ENCODE peak calls at places on chromosomes 7 and 10, in seven cellular contexts. U, O, M, L, P, R and B are unnamed samples. For H3K4me1, the result is how much of the 10 kb centered on the place peaks cover.

GRCh38 chr10:110404374-110404773 is 93.3 kb upstream of the DUSP5 start:
- DNase-seq in U (no peak), O (no peak), M (no peak), L (no peak), P (no peak), R (no peak), B (no peak)

GRCh38 chr10:98338318-98338717 is 70.3 kb upstream of the LOXL4 start:
- DNase-seq in U (no peak), O (no peak), M (no peak), L (no peak), P (no peak), R (no peak), B (no peak)

GRCh38 chr7:57375783-57376182 is 74.2 kb upstream of the ZNF716 start:
- DNase-seq in U (no peak), O (no peak), M (no peak), L (no peak), P (no peak), R (no peak), B (no peak)

GRCh38 chr7:47576031-47576908 is 5.6 kb downstream of the TNS3 start:
- DNase-seq in U (no peak), O (peak), M (peak), L (peak), P (peak), R (peak), B (peak)

GRCh38 chr7:158107806-158108205 is 479.8 kb downstream of the PTPRN2 start:
- DNase-seq in U (no peak), O (no peak), M (no peak), L (no peak), P (no peak), R (no peak), B (no peak)

GRCh38 chr10:17386021-17386420 is 68.4 kb downstream of the ST8SIA6 start:
- DNase-seq in U (no peak), O (no peak), M (no peak), L (no peak), P (no peak), R (no peak), B (no peak)

GRCh38 chr7:136030330-136030729 is 53.2 kb upstream of the MTPN start:
- DNase-seq in U (no peak), O (no peak), M (no peak), L (no peak), P (no peak), R (no peak), B (no peak)

GRCh38 chr10:31129880-31130405 is 98.3 kb upstream of the ZNF438 start:
- DNase-seq in U (no peak), O (no peak), M (no peak), L (no peak), P (no peak), R (no peak), B (no peak)

GRCh38 chr7:146090023-146090645 is 26.5 kb upstream of the CNTNAP2 start:
- DNase-seq in U (no peak), O (peak), M (peak), L (peak), P (no peak), R (no peak), B (peak)

GRCh38 chr10:12596055-12596576 is 246.8 kb downstream of the CAMK1D start:
- DNase-seq in U (no peak), O (no peak), M (no peak), L (no peak), P (no peak), R (no peak), B (no peak)

GRCh38 chr10:35758086-35758485 is 116.0 kb upstream of the FZD8 start:
- DNase-seq in U (no peak), O (no peak), M (no peak), L (no peak), P (no peak), R (no peak), B (no peak)

GRCh38 chr10:124672181-124672638 is 72.0 kb downstream of the FAM53B start:
- DNase-seq in U (no peak), O (no peak), M (no peak), L (no peak), P (no peak), R (no peak), B (no peak)

GRCh38 chr7:5755704-5756131 is 25.7 kb downstream of the RNF216 start:
- DNase-seq in U (no peak), O (no peak), M (no peak), L (no peak), P (no peak), R (no peak), B (no peak)

GRCh38 chr7:15007507-15007906 is 105.0 kb upstream of the DGKB start:
- DNase-seq in U (no peak), O (peak), M (no peak), L (peak), P (no peak), R (no peak), B (no peak)

GRCh38 chr7:100568936-100569844 is 4.5 kb downstream of the SAP25 start:
- DNase-seq in U (peak), O (peak), M (peak), L (no peak), P (peak), R (peak), B (no peak)

GRCh38 chr10:37937864-37938263 is 38.6 kb downstream of the ZNF25 start:
- DNase-seq in U (no peak), O (no peak), M (no peak), L (no peak), P (no peak), R (no peak), B (no peak)

GRCh38 chr7:103679156-103680132 is 233.4 kb upstream of the SLC26A5 start:
- DNase-seq in U (no peak), O (no peak), M (no peak), L (peak), P (no peak), R (no peak), B (no peak)

GRCh38 chr7:24521917-24522583 is 51.2 kb upstream of the PALS2 start:
- DNase-seq in U (peak), O (no peak), M (no peak), L (no peak), P (no peak), R (no peak), B (peak)

GRCh38 chr7:94588090-94588489 is 67.8 kb downstream of the SGCE start:
- DNase-seq in U (peak), O (no peak), M (no peak), L (no peak), P (no peak), R (no peak), B (no peak)

GRCh38 chr10:21969326-21970287 is 33.9 kb downstream of the DNAJC1 start:
- DNase-seq in U (no peak), O (no peak), M (no peak), L (peak), P (no peak), R (no peak), B (no peak)

GRCh38 chr10:85624511-85624910 is 742.1 kb downstream of the GRID1 start:
- DNase-seq in U (no peak), O (no peak), M (no peak), L (no peak), P (no peak), R (no peak), B (no peak)

GRCh38 chr10:12605580-12606405 is 256.4 kb downstream of the CAMK1D start:
- DNase-seq in U (no peak), O (peak), M (peak), L (peak), P (peak), R (peak), B (no peak)

GRCh38 chr10:122856902-122857301 is 11.2 kb upstream of the CUZD1 start:
- DNase-seq in U (no peak), O (no peak), M (no peak), L (no peak), P (no peak), R (no peak), B (no peak)
- H3K4me1 ChIP-seq in U (under half), O (under half), M (under half), L (under half), P (under half), R (under half), B (under half)

GRCh38 chr10:95285556-95285955 is 5.2 kb downstream of the PDLIM1 start:
- DNase-seq in U (no peak), O (no peak), M (no peak), L (no peak), P (no peak), R (no peak), B (no peak)
- H3K4me1 ChIP-seq in U (under half), O (under half), M (under half), L (under half), P (half or more), R (under half), B (under half)

GRCh38 chr10:104259999-104260774 is 5.5 kb downstream of the GSTO1 start:
- DNase-seq in U (no peak), O (peak), M (no peak), L (no peak), P (no peak), R (no peak), B (no peak)

GRCh38 chr10:104259456-104259855 is 4.8 kb downstream of the GSTO1 start:
- DNase-seq in U (no peak), O (no peak), M (no peak), L (peak), P (no peak), R (no peak), B (no peak)

GRCh38 chr10:104260775-104261115 is 6.1 kb downstream of the GSTO1 start:
- DNase-seq in U (no peak), O (no peak), M (no peak), L (peak), P (no peak), R (no peak), B (no peak)

GRCh38 chr10:104264783-104265182 is 4.2 kb upstream of the GSTO2 start:
- DNase-seq in U (no peak), O (no peak), M (peak), L (no peak), P (no peak), R (no peak), B (no peak)

DNA sequence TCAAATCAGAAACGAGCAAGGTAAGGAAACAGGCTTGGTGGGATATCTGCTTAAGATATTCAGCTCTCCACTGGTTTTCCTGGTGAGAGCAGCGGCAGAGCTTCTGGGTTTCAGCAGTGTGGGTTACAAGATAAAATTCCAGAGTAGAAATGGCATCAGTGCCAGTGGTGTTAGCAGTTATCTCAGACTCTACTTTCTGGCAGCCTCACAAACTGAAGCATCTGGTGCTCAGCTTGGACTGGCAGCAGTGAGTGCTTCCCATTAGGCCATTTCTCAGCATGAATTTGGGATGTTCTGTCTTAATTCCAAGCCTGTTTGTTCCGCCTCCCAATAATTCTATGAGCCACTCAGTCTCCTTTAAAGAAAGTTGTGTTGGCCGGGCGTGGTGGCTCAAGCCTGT is 6.9 kb upstream of the GSTO2 start:
- DNase-seq in U (no peak), O (no peak), M (no peak), L (no peak), P (no peak), R (no peak), B (no peak)
- H3K4me1 ChIP-seq in U (under half), O (under half), M (under half), L (under half), P (under half), R (under half), B (under half)

DNA sequence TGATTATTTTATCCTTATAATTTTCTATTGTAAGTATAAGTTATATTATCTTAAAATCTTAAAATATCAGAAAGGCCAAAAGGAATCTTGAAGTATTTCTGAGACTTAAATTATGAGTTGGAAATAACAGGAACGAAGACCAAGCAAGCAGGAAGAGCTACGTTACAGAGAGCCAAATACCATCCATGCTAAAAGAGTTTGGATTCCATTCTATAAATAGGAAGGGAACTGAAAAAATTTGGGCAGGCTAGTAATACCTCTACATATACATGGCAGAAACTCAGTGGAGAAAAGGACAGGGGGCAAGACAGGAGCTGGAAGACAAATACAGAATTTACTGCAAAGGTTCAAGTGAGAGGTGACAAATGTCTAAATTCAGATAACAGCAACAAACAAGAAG is 16.7 kb downstream of the ITGB1 start:
- DNase-seq in U (no peak), O (no peak), M (no peak), L (no peak), P (no peak), R (no peak), B (no peak)
- H3K4me1 ChIP-seq in U (under half), O (under half), M (under half), L (half or more), P (half or more), R (under half), B (under half)

GRCh38 chr10:102657451-102657850 is 13.2 kb downstream of the TRIM8 start:
- DNase-seq in U (no peak), O (no peak), M (no peak), L (no peak), P (no peak), R (no peak), B (no peak)

GRCh38 chr10:102654969-102655368 is 10.7 kb downstream of the TRIM8 start:
- DNase-seq in U (no peak), O (no peak), M (no peak), L (no peak), P (no peak), R (no peak), B (no peak)

GRCh38 chr10:102654566-102654965 is 10.3 kb downstream of the TRIM8 start:
- DNase-seq in U (no peak), O (no peak), M (no peak), L (no peak), P (no peak), R (no peak), B (no peak)

GRCh38 chr10:102656791-102657371 is 12.6 kb downstream of the TRIM8 start:
- DNase-seq in U (no peak), O (no peak), M (no peak), L (no peak), P (no peak), R (no peak), B (no peak)

DNA sequence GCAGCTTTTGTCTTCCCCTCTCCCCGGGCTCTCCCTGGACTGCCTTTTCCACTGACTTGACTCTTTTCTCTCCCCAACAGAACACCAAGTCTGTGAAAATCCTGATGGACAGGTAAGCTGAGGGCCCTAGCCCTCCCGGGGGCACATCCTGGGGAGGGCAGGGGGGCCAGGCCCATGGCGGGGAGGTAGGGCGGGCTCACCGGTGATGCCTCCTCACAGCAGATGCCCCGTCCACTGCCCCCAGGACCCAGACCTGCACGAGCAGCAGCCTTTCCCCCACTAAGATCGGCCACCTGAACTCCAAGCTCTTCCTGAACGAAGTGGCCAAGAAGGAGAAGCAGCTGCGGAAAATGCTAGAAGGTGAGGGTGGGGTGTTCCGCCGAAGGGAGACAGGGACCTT is 11.7 kb downstream of the TRIM8 start:
- DNase-seq in U (no peak), O (no peak), M (no peak), L (no peak), P (no peak), R (no peak), B (no peak)
- H3K4me1 ChIP-seq in U (under half), O (under half), M (under half), L (under half), P (half or more), R (under half), B (under half)

DNA sequence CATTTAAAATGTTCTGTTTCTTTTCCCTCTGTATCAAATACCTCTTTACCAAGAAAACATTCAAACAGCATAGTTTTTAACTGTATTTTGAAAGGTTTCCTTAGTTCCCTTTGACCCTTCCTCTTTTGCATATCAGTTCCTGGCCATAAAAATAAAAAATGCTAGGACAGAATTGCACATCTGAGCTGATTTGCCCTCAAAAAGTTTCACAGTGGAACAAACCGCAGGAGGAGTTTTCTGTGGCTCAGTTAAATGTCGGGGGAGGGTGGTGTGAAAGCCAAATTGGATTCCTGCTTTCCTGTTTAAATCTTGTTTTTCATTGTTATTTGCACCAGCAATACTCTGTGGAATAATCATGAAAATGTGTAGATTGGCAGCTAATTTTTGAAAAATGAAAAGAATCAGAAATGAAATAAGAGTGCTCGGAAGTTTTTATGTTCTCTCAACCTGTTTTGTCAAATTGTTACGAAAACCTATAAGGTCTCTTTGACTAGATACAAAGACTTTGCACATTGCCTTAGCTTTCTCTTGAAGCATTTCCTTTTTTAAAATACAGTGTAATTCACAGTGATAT is 8.2 kb downstream of the IKZF1 start:
- DNase-seq in U (no peak), O (no peak), M (no peak), L (no peak), P (no peak), R (no peak), B (no peak)
- H3K4me1 ChIP-seq in U (under half), O (under half), M (under half), L (under half), P (under half), R (under half), B (under half)